ENCODE peak calls at places on chromosomes 3 and 15, in eight cellular contexts. B is SJSA1, E is upper lobe of right lung, G is tibial nerve, A is PC-3, M is DND-41, F is cardiac muscle cell, Y is GM23248. R is an unnamed sample.

GRCh38 chr3:34858067-34858466 is 781.3 kb upstream of the ARPP21 start:
- DNase-seq in Y (no peak), F (no peak), G (no peak), A (no peak), B (no peak), M (no peak), E (no peak), R (no peak)

GRCh38 chr3:2851356-2851755 is 258.8 kb downstream of the IL5RA start:
- DNase-seq in Y (no peak), A (no peak), B (no peak), G (no peak), F (no peak), E (no peak), M (no peak), R (no peak)

GRCh38 chr3:142888484-142889262 is at the start of gene PCOLCE2:
- DNase-seq in G (no peak), F (peak; percentile 27), Y (peak; percentile 71), M (no peak), A (peak; percentile 37), B (no peak), E (peak; percentile 69), R (no peak)

GRCh38 chr15:67884514-67885225 is 44.8 kb upstream of the RNU6-1 start:
- DNase-seq in G (peak; percentile 75), F (peak; percentile 92), B (peak; percentile 78), A (peak; percentile 37), Y (peak; percentile 78), M (peak; percentile 77), E (peak; percentile 94), R (peak; percentile 83)

GRCh38 chr3:5022966-5023776 is 43.9 kb downstream of the BHLHE40 start:
- DNase-seq in Y (peak; percentile 97), G (no peak), B (peak; percentile 94), M (no peak), F (peak; percentile 93), A (peak; percentile 98), E (no peak), R (no peak)

GRCh38 chr15:74667973-74668372 is 27.9 kb downstream of the EDC3 start:
- DNase-seq in F (no peak), M (no peak), A (no peak), E (no peak), B (no peak), G (no peak), Y (no peak), R (no peak)

GRCh38 chr3:45479627-45480026 is 91.3 kb downstream of the LARS2 start:
- DNase-seq in Y (peak; percentile 84), A (peak; percentile 78), F (peak; percentile 85), E (no peak), G (no peak), B (peak; percentile 57), M (no peak), R (no peak)

GRCh38 chr3:102741105-102741504 is 306.3 kb downstream of the ZPLD1 start:
- DNase-seq in B (no peak), Y (peak; percentile 16), G (no peak), F (no peak), M (no peak), E (no peak), A (peak; percentile 46), R (no peak)

GRCh38 chr3:127457094-127457475 is 133.4 kb downstream of the TPRA1 start:
- DNase-seq in E (peak; percentile 78), F (peak; percentile 76), M (no peak), B (no peak), Y (peak; percentile 91), G (no peak), A (peak; percentile 51), R (peak; percentile 53)

GRCh38 chr3:197354195-197355059 is 56.0 kb upstream of the DLG1 start:
- DNase-seq in F (peak; percentile 63), G (no peak), Y (peak; percentile 71), E (peak; percentile 65), M (no peak), A (no peak), B (no peak), R (no peak)

GRCh38 chr15:65512807-65513416 is 4.6 kb downstream of the DPP8 start:
- DNase-seq in E (no peak), B (no peak), Y (peak; percentile 75), A (no peak), F (peak; percentile 92), M (no peak), G (peak; percentile 70), R (no peak)

GRCh38 chr3:128707935-128708494 is 18.0 kb upstream of the RAB7A start:
- DNase-seq in E (no peak), G (no peak), B (no peak), A (no peak), F (no peak), Y (no peak), M (no peak), R (no peak)

GRCh38 chr3:120451670-120452220 is 953 bp upstream of the FSTL1 start:
- DNase-seq in E (no peak), A (no peak), G (peak; percentile 19), M (no peak), B (no peak), F (no peak), Y (peak; percentile 44), R (no peak)

GRCh38 chr15:39587910-39588530 is 7.1 kb downstream of the THBS1 start:
- DNase-seq in A (no peak), F (peak; percentile 53), M (no peak), Y (peak; percentile 64), G (no peak), E (no peak), B (no peak), R (no peak)

GRCh38 chr3:136632625-136633081 is 119.5 kb downstream of the STAG1 start:
- DNase-seq in F (no peak), A (peak; percentile 92), Y (no peak), M (no peak), E (no peak), G (no peak), B (no peak), R (no peak)

GRCh38 chr15:28989239-28989830 is 103.6 kb downstream of the APBA2 start:
- DNase-seq in B (peak; percentile 84), A (peak; percentile 25), F (no peak), E (peak; percentile 45), Y (no peak), M (peak; percentile 11), G (no peak), R (no peak)

GRCh38 chr15:46938169-46938568 is 779.1 kb upstream of the SEMA6D start:
- DNase-seq in A (no peak), M (no peak), Y (no peak), B (no peak), G (no peak), E (no peak), F (no peak), R (no peak)

DNA sequence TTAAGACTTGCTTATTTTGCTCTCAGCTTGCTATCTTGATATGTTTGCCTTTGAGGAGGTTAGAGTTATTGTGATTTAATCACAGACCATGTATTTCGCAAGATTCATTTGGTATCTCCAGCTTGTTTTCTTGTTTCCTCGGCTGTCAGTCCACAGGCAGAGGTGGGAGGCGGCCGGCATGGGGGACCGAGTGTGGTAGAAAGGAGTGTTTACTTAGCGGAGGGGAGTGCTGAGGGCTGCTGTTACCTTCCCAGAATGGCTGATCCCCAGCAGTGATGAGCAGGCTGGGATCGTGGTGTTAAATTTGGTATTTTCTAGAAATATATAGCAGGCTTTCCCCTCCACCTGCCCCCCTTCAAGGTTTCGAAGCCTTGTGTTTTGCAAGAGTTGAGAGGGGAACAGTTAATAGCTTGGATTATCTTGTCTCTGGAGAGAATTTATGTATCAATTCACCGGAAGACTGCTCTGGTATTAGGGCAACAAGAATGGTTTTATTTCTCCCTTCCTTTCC is 151.2 kb downstream of the IGF1R start:
- DNase-seq in F (peak; percentile 26), A (no peak), E (no peak), Y (peak; percentile 32), B (no peak), G (no peak), M (no peak), R (no peak)
- H3K4me1 ChIP-seq in F (peaks cover 28% of the 10 kb centered on the region), A (peaks cover 37% of the 10 kb centered on the region), E (peaks cover 45% of the 10 kb centered on the region), Y (peaks cover 31% of the 10 kb centered on the region), B (peaks cover 49% of the 10 kb centered on the region), G (peaks cover 2% of the 10 kb centered on the region), M (peaks cover 22% of the 10 kb centered on the region), R (no peaks in the 10 kb centered on the region)

GRCh38 chr15:59131456-59131855 is 26.5 kb downstream of the CCNB2 start:
- DNase-seq in E (no peak), B (no peak), F (no peak), A (no peak), Y (no peak), G (no peak), M (no peak), R (no peak)
- H3K36me3 ChIP-seq in E (peaks cover 23% of the 10 kb centered on the region), B (peaks cover 100% of the 10 kb centered on the region), F (peaks cover 6% of the 10 kb centered on the region), A (peaks cover 40% of the 10 kb centered on the region), Y (peaks cover 59% of the 10 kb centered on the region), G (peaks cover 50% of the 10 kb centered on the region), M (peaks cover 86% of the 10 kb centered on the region), R (no peaks in the 10 kb centered on the region)

GRCh38 chr15:52148409-52148808 is 35.8 kb upstream of the BCL2L10 start:
- DNase-seq in A (no peak), F (no peak), G (no peak), B (no peak), E (no peak), M (no peak), Y (peak; percentile 15), R (no peak)

GRCh38 chr15:52153900-52154895 is 37.0 kb downstream of the GNB5 start:
- DNase-seq in B (peak; percentile 38), E (no peak), M (no peak), G (no peak), Y (no peak), A (no peak), F (no peak), R (no peak)

GRCh38 chr15:52151353-52151752 is 38.8 kb upstream of the BCL2L10 start:
- DNase-seq in Y (no peak), G (no peak), A (no peak), E (no peak), F (no peak), B (no peak), M (no peak), R (no peak)

GRCh38 chr15:52150043-52150825 is 37.7 kb upstream of the BCL2L10 start:
- DNase-seq in M (no peak), E (no peak), A (no peak), Y (no peak), G (no peak), F (no peak), B (peak; percentile 29), R (no peak)

DNA sequence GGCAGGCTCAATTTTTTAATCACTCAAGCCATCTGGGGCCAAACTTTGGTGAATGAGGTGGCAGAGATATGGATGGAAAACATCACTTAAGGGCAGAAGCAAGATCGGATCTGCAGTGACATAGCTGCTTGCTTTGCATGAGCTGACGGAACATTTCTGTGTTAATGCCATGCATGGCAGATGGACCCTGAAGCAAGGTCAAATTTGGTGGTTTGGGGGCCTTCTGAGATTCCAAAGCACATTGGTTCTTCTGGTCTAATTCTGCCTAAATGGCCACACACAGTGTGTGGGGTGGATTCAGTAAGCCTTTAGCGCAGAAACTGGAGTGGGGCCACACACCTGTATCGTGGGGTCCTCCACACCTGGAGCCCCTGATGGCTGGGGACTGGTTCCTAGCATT is 38.3 kb upstream of the BCL2L10 start:
- DNase-seq in M (no peak), B (no peak), F (no peak), G (no peak), A (no peak), E (no peak), Y (no peak), R (no peak)
- H3K4me1 ChIP-seq in M (no peaks in the 10 kb centered on the region), B (no peaks in the 10 kb centered on the region), F (peaks cover 6% of the 10 kb centered on the region), G (no peaks in the 10 kb centered on the region), A (no peaks in the 10 kb centered on the region), E (no peaks in the 10 kb centered on the region), Y (no peaks in the 10 kb centered on the region), R (no peaks in the 10 kb centered on the region)

DNA sequence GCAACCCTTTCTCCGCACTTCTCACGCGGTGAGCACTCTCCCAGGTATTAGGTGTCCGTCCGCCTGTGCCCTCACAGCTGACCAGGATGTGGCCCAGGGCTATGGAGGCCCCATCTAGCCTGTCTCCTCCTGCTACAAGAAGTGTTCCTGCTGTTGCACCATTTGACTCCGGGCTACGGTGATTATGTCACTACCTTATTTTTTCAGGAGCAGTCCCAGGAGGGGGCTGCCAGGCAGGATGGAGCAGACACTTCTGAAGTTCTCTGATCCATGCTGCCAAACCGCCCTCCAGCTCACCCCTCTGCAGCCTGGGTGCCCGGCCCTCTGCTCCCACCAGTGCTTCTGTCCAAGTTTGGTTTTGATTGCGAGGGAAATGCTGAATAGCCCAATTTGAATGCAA is 36.9 kb downstream of the ZXDC start:
- DNase-seq in G (no peak), E (peak; percentile 17), A (no peak), B (no peak), F (no peak), Y (no peak), M (no peak), R (no peak)
- H3K36me3 ChIP-seq in G (peaks cover 79% of the 10 kb centered on the region), E (peaks cover 58% of the 10 kb centered on the region), A (no peaks in the 10 kb centered on the region), B (peaks cover 2% of the 10 kb centered on the region), F (peaks cover 23% of the 10 kb centered on the region), Y (no peaks in the 10 kb centered on the region), M (peaks cover 71% of the 10 kb centered on the region), R (no peaks in the 10 kb centered on the region)

R was measured in breast epithelium.